ENCODE peak calls at places on chromosomes 1 and 21, in ten cellular contexts. J is GM10248, D is germinal center, Z is dorsolateral prefrontal cortex, P is nephron progenitor cell, V is EH, U is skeletal muscle cell, W is BE2C, Q is M059J, Y is HFF-Myc. F is an unnamed sample.

GRCh38 chr1:84259376-84259775 is 42.1 kb upstream of the SAMD13 start:
- DNase-seq in J (no peak), D (no peak), Z (no peak), P (no peak), V (no peak), U (no peak), W (no peak), Q (no peak), Y (no peak), F (no peak)

GRCh38 chr1:95095833-95096217 is 21.3 kb upstream of the TLCD4 start:
- DNase-seq in J (peak), D (peak), Z (no peak), P (no peak), V (no peak), U (no peak), W (no peak), Q (no peak), Y (no peak), F (no peak)

GRCh38 chr1:220184503-220184902 is 87.8 kb downstream of the RAB3GAP2 start:
- DNase-seq in J (no peak), D (no peak), Z (no peak), P (no peak), V (peak), U (no peak), W (no peak), Q (no peak), Y (no peak), F (no peak)

GRCh38 chr1:155003227-155003765 is 694 bp downstream of the ZBTB7B start:
- DNase-seq in J (no peak), D (no peak), Z (no peak), P (peak), V (peak), U (no peak), W (peak), Q (peak), Y (no peak), F (no peak)

GRCh38 chr1:32828341-32828740 is 10.9 kb downstream of the S100PBP start:
- DNase-seq in J (no peak), D (no peak), Z (no peak), P (no peak), V (peak), U (no peak), W (no peak), Q (peak), Y (no peak), F (peak)

GRCh38 chr1:226831953-226832352 is 38.5 kb upstream of the PSEN2 start:
- DNase-seq in J (no peak), D (no peak), Z (no peak), P (no peak), V (no peak), U (no peak), W (no peak), Q (no peak), Y (no peak), F (no peak)

GRCh38 chr1:103525114-103525606 is 339 bp upstream of the RNPC3 start:
- DNase-seq in J (peak), D (peak), Z (no peak), P (no peak), V (peak), U (no peak), W (no peak), Q (peak), Y (peak), F (peak)

GRCh38 chr1:199449221-199449620 is 578.3 kb upstream of the NR5A2 start:
- DNase-seq in J (no peak), D (no peak), Z (no peak), P (no peak), V (no peak), U (no peak), W (no peak), Q (no peak), Y (no peak), F (no peak)

GRCh38 chr1:212205843-212206242 is 79.4 kb upstream of the PPP2R5A start:
- DNase-seq in J (no peak), D (no peak), Z (no peak), P (no peak), V (no peak), U (no peak), W (no peak), Q (peak), Y (no peak), F (no peak)

GRCh38 chr1:28099050-28099769 is 10.8 kb upstream of the EYA3 start:
- DNase-seq in J (no peak), D (no peak), Z (no peak), P (no peak), V (peak), U (no peak), W (no peak), Q (peak), Y (no peak), F (no peak)

GRCh38 chr1:46735708-46736324 is 16.9 kb upstream of the EFCAB14 start:
- DNase-seq in J (peak), D (peak), Z (no peak), P (peak), V (peak), U (no peak), W (no peak), Q (peak), Y (peak), F (peak)

GRCh38 chr1:161001537-161001936 is 19.4 kb downstream of the F11R start:
- DNase-seq in J (no peak), D (no peak), Z (no peak), P (no peak), V (peak), U (no peak), W (peak), Q (no peak), Y (no peak), F (no peak)

GRCh38 chr21:44297525-44298290 is 2.1 kb upstream of the PFKL start:
- DNase-seq in J (peak), D (peak), Z (peak), P (peak), V (peak), U (peak), W (peak), Q (peak), Y (peak), F (peak)

GRCh38 chr1:43975249-43975961 is 645 bp downstream of the ATP6V0B start:
- DNase-seq in J (peak), D (peak), Z (no peak), P (peak), V (peak), U (no peak), W (no peak), Q (peak), Y (no peak), F (no peak)

GRCh38 chr1:197998110-197998509 is 80.9 kb downstream of the LHX9 start:
- DNase-seq in J (no peak), D (no peak), Z (no peak), P (no peak), V (no peak), U (no peak), W (no peak), Q (no peak), Y (no peak), F (no peak)